ENCODE peak calls at places on chromosomes 7 and 10, in nine cellular contexts. One of them, this sample, is unnamed.

GRCh38 chr10:98492763-98493162 is 46.0 kb upstream of the HPS1 start:
- DNase-seq in kidney epithelial cell: no peak
- DNase-seq in A549: no peak
- DNase-seq in HepG2: no peak
- DNase-seq in lung: no peak
- DNase-seq in HCT116: no peak
- DNase-seq in psoas muscle: no peak
- DNase-seq in NB4: no peak
- DNase-seq in AG10803: no peak
- DNase-seq in this sample: no peak

GRCh38 chr10:106175760-106176377 is 988.6 kb downstream of the SORCS1 start:
- DNase-seq in kidney epithelial cell: no peak
- DNase-seq in A549: no peak
- DNase-seq in HepG2: no peak
- DNase-seq in lung: no peak
- DNase-seq in HCT116: no peak
- DNase-seq in psoas muscle: no peak
- DNase-seq in NB4: peak
- DNase-seq in AG10803: peak
- DNase-seq in this sample: no peak

GRCh38 chr10:124686707-124687376 is 57.3 kb downstream of the FAM53B start:
- DNase-seq in kidney epithelial cell: no peak
- DNase-seq in A549: no peak
- DNase-seq in HepG2: no peak
- DNase-seq in lung: no peak
- DNase-seq in HCT116: no peak
- DNase-seq in psoas muscle: peak
- DNase-seq in NB4: no peak
- DNase-seq in AG10803: no peak
- DNase-seq in this sample: no peak

GRCh38 chr10:103592186-103593021 is 98.9 kb downstream of the NEURL1 start:
- DNase-seq in kidney epithelial cell: no peak
- DNase-seq in A549: peak
- DNase-seq in HepG2: peak
- DNase-seq in lung: no peak
- DNase-seq in HCT116: peak
- DNase-seq in psoas muscle: peak
- DNase-seq in NB4: peak
- DNase-seq in AG10803: peak
- DNase-seq in this sample: no peak

GRCh38 chr10:85858776-85859515 is 507.6 kb downstream of the GRID1 start:
- DNase-seq in kidney epithelial cell: no peak
- DNase-seq in A549: no peak
- DNase-seq in HepG2: no peak
- DNase-seq in lung: no peak
- DNase-seq in HCT116: no peak
- DNase-seq in psoas muscle: no peak
- DNase-seq in NB4: no peak
- DNase-seq in AG10803: no peak
- DNase-seq in this sample: no peak

GRCh38 chr7:105652359-105652993 is 71.2 kb upstream of the EFCAB10 start:
- DNase-seq in kidney epithelial cell: no peak
- DNase-seq in A549: peak
- DNase-seq in HepG2: peak
- DNase-seq in lung: peak
- DNase-seq in HCT116: peak
- DNase-seq in psoas muscle: peak
- DNase-seq in NB4: peak
- DNase-seq in AG10803: peak
- DNase-seq in this sample: no peak

GRCh38 chr10:75955953-75956352 is 524.5 kb downstream of the LRMDA start:
- DNase-seq in kidney epithelial cell: no peak
- DNase-seq in A549: no peak
- DNase-seq in HepG2: no peak
- DNase-seq in lung: no peak
- DNase-seq in HCT116: no peak
- DNase-seq in psoas muscle: no peak
- DNase-seq in NB4: peak
- DNase-seq in AG10803: no peak
- DNase-seq in this sample: no peak

GRCh38 chr7:36928718-36929117 is 204.4 kb upstream of the AOAH start:
- DNase-seq in kidney epithelial cell: no peak
- DNase-seq in A549: no peak
- DNase-seq in HepG2: no peak
- DNase-seq in lung: no peak
- DNase-seq in HCT116: no peak
- DNase-seq in psoas muscle: no peak
- DNase-seq in NB4: no peak
- DNase-seq in AG10803: no peak
- DNase-seq in this sample: no peak

GRCh38 chr7:75756340-75757297 is 15.4 kb downstream of the CCL26 start:
- DNase-seq in kidney epithelial cell: no peak
- DNase-seq in A549: peak
- DNase-seq in HepG2: peak
- DNase-seq in lung: no peak
- DNase-seq in HCT116: peak
- DNase-seq in psoas muscle: no peak
- DNase-seq in NB4: peak
- DNase-seq in AG10803: peak
- DNase-seq in this sample: peak

GRCh38 chr10:43683451-43684197 is 34.9 kb upstream of the ZNF32 start:
- DNase-seq in kidney epithelial cell: no peak
- DNase-seq in A549: no peak
- DNase-seq in HepG2: peak
- DNase-seq in lung: no peak
- DNase-seq in HCT116: no peak
- DNase-seq in psoas muscle: no peak
- DNase-seq in NB4: peak
- DNase-seq in AG10803: no peak
- DNase-seq in this sample: no peak

GRCh38 chr10:43681226-43681625 is 32.5 kb upstream of the ZNF32 start:
- DNase-seq in kidney epithelial cell: no peak
- DNase-seq in A549: no peak
- DNase-seq in HepG2: no peak
- DNase-seq in lung: no peak
- DNase-seq in HCT116: no peak
- DNase-seq in psoas muscle: no peak
- DNase-seq in NB4: no peak
- DNase-seq in AG10803: no peak
- DNase-seq in this sample: no peak

GRCh38 chr10:43684198-43684559 is 35.5 kb upstream of the ZNF32 start:
- DNase-seq in kidney epithelial cell: no peak
- DNase-seq in A549: no peak
- DNase-seq in HepG2: no peak
- DNase-seq in lung: no peak
- DNase-seq in HCT116: no peak
- DNase-seq in psoas muscle: no peak
- DNase-seq in NB4: no peak
- DNase-seq in AG10803: no peak
- DNase-seq in this sample: no peak

GRCh38 chr10:43681721-43682120 is 33.0 kb upstream of the ZNF32 start:
- DNase-seq in kidney epithelial cell: no peak
- DNase-seq in A549: no peak
- DNase-seq in HepG2: no peak
- DNase-seq in lung: no peak
- DNase-seq in HCT116: no peak
- DNase-seq in psoas muscle: no peak
- DNase-seq in NB4: no peak
- DNase-seq in AG10803: no peak
- DNase-seq in this sample: no peak

DNA sequence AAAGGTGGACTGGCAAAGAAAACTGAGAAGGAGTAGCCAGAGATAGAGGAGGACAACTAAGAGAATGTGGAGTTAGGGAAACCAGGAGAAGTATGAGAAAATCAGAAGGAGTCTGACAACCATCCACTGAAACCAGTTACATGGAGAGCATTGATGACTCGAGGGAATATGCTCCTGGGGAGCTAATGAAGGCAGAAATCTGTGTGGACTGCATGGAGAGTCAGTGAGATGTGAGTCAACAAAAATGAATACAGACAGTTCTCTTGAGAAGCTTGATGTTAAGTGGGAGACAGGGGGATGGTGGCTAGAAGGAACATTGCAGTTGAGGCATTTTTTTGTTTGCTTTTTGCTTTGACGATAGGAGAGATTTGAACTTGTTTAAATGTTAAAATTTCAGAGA is 34.3 kb upstream of the ZNF32 start:
- DNase-seq in kidney epithelial cell: no peak
- DNase-seq in A549: no peak
- DNase-seq in HepG2: no peak
- DNase-seq in lung: no peak
- DNase-seq in HCT116: no peak
- DNase-seq in psoas muscle: no peak
- DNase-seq in NB4: no peak
- DNase-seq in AG10803: peak
- DNase-seq in this sample: no peak
- TF ChIP-seq CTCF in kidney epithelial cell: no peak
- TF ChIP-seq CTCF in A549: no peak
- TF ChIP-seq CTCF in HepG2: no peak
- TF ChIP-seq CTCF in lung: no peak
- TF ChIP-seq CTCF in HCT116: no peak
- TF ChIP-seq CTCF in psoas muscle: no peak
- TF ChIP-seq CTCF in NB4: no peak
- TF ChIP-seq CTCF in AG10803: no peak
- TF ChIP-seq CTCF in this sample: no peak

DNA sequence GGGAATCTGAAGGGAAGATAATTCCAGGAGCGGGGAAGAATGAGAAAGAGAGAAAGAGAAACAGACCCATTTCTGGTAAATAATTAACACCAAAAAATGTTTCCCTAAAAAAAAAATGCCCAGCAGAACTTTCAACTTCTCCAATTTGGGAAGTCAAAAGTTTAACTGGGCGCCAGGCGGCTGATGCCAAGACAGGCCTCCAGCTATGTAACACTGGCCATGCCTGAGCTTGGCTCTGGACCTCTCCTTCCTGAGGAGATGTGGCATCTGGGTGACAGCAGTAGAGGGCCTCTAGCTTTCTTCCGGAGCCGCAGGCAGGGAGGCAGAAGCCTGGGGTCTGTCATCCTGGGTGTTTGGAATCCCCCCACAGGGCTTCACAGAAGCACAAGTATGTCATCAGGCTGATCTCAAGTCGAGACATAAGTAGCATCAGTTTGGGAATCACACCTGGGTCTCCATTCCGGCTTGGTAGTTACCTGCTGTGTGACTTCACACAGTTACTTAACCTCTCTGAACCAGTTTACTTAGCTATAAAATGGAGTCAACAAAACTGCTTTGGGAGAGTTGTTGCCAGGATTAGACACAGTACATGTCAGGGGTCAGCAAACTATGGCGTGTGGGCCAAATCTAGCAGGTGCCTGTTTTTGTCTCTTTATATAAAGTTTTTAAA is 50.5 kb upstream of the TCF7L2 start:
- DNase-seq in kidney epithelial cell: no peak
- DNase-seq in A549: no peak
- DNase-seq in HepG2: peak
- DNase-seq in lung: no peak
- DNase-seq in HCT116: no peak
- DNase-seq in psoas muscle: no peak
- DNase-seq in NB4: no peak
- DNase-seq in AG10803: no peak
- DNase-seq in this sample: no peak
- H3K4me3 ChIP-seq in kidney epithelial cell: peak
- H3K4me3 ChIP-seq in A549: peak
- H3K4me3 ChIP-seq in HepG2: peak
- H3K4me3 ChIP-seq in lung: no peak
- H3K4me3 ChIP-seq in HCT116: no peak
- H3K4me3 ChIP-seq in psoas muscle: no peak
- H3K4me3 ChIP-seq in NB4: no peak
- H3K4me3 ChIP-seq in AG10803: no peak
- H3K4me3 ChIP-seq in this sample: no peak

DNA sequence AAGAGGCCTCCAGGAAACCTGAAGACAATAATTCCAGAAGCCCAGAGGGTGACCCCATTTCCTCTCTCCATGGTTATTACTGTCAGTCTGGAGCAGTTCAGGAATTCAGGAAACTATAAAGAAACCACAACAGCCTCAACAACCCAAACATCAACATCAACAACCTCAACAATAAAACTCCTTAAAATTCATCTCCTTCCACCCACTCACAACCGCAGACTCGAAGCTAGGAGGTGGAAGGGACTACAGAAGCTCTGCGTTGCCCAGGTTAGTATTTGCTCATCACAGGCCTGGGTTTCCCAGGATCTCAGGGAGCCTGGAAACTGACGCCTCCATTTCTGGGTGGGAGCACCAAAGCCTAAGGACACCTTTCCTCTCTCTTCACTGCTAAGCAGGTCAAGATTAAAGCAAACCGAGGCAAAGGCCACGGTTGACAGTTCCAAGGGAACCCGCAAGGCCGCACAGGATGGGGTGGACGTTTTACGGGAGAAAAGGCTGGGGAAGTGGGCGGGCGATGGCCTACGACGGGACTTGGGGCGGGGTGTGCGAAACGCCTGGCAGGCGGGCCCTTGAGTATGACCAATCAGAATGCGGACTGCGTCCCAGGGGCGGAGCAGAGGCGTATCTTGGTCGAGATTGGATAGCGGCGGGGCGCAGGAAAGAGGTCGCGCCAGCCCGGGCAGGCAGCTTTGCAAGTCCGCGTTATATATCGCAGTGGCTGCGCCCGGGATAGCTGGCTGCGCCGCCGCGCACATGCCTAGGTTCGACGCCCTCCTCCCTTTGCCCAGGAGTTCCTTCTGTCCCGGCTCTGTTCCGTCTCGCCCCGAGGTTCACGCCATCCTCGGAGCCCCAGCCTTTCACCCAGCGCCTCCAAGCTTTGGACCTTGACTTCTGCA is at the start of gene ELOVL3:
- DNase-seq in kidney epithelial cell: peak
- DNase-seq in A549: peak
- DNase-seq in HepG2: peak
- DNase-seq in lung: peak
- DNase-seq in HCT116: peak
- DNase-seq in psoas muscle: peak
- DNase-seq in NB4: peak
- DNase-seq in AG10803: peak
- DNase-seq in this sample: no peak
- TF ChIP-seq CTCF in kidney epithelial cell: no peak
- TF ChIP-seq CTCF in A549: no peak
- TF ChIP-seq CTCF in HepG2: no peak
- TF ChIP-seq CTCF in lung: no peak
- TF ChIP-seq CTCF in HCT116: no peak
- TF ChIP-seq CTCF in psoas muscle: no peak
- TF ChIP-seq CTCF in NB4: no peak
- TF ChIP-seq CTCF in AG10803: no peak
- TF ChIP-seq CTCF in this sample: no peak

DNA sequence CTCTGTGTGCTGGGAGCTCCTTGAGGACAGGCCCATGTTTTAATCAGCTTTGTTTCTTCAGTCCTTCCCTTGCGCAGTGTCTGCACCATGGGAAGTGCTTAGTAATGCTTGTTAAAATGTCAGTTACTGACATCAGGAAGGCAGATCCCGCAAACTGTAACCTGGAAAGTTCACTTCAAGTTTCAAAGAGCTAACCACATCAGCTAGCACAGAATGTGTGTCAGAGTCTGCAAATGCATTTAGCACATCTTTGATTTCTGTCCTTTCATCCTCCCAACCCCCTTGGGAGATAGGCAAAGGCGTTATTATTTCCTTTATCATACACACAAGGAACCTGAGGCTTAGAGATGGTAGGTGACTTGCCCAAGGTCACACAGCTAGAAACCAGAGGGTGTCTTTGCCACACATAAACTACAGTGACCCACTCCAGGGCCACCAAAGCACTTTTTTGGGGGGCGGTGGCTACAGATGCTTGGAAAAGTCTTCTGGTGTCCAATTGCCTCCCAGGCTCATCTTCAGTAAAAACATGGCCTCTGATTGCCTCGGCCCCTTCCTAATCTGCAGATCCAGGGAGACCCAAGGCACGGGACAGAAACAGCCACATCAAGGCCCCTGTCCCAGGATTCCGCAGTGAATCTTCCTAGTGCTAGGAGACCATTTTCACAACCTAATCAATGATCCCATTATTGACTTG is 116.2 kb upstream of the GPR26 start:
- DNase-seq in kidney epithelial cell: no peak
- DNase-seq in A549: no peak
- DNase-seq in HepG2: no peak
- DNase-seq in lung: peak
- DNase-seq in HCT116: no peak
- DNase-seq in psoas muscle: no peak
- DNase-seq in NB4: no peak
- DNase-seq in AG10803: no peak
- DNase-seq in this sample: no peak
- H3K4me3 ChIP-seq in kidney epithelial cell: no peak
- H3K4me3 ChIP-seq in A549: no peak
- H3K4me3 ChIP-seq in HepG2: no peak
- H3K4me3 ChIP-seq in lung: no peak
- H3K4me3 ChIP-seq in HCT116: no peak
- H3K4me3 ChIP-seq in psoas muscle: no peak
- H3K4me3 ChIP-seq in NB4: no peak
- H3K4me3 ChIP-seq in AG10803: no peak
- H3K4me3 ChIP-seq in this sample: no peak

This sample was measured in LNCaP clone FGC.